ENCODE peak calls at places on chromosomes 7 and 10, in seven cellular contexts. J, X, R, P, U, N and Y are unnamed samples.

GRCh38 chr7:99643464-99643863 is 26.7 kb downstream of the ZSCAN25 start:
- DNase-seq in N (no peak), J (no peak), X (no peak), R (no peak), U (no peak), P (no peak), Y (no peak)

GRCh38 chr7:87886875-87887274 is 10.6 kb downstream of the DBF4 start:
- DNase-seq in P (no peak), X (no peak), U (peak; percentile 43), J (no peak), N (peak; percentile 28), R (no peak), Y (no peak)

GRCh38 chr10:21524526-21525366 is 736 bp downstream of the SKIDA1 start:
- DNase-seq in P (peak; percentile 55), N (peak; percentile 45), U (no peak), X (no peak), J (no peak), R (no peak), Y (peak; percentile 60)

GRCh38 chr10:4820804-4821401 is 5.1 kb upstream of the AKR1E2 start:
- DNase-seq in R (no peak), X (peak; percentile 28), P (no peak), J (peak; percentile 66), N (no peak), U (no peak), Y (peak; percentile 68)

GRCh38 chr10:3702569-3702968 is 82.4 kb downstream of the KLF6 start:
- DNase-seq in J (no peak), N (no peak), P (no peak), R (no peak), U (no peak), X (no peak), Y (no peak)

GRCh38 chr7:82397846-82398245 is 45.7 kb downstream of the CACNA2D1 start:
- DNase-seq in R (no peak), P (no peak), U (no peak), X (no peak), N (no peak), J (no peak), Y (no peak)

GRCh38 chr7:108603922-108604684 is 34.4 kb downstream of the DNAJB9 start:
- DNase-seq in J (no peak), P (no peak), R (no peak), U (no peak), X (no peak), N (no peak), Y (no peak)

GRCh38 chr10:94617389-94617944 is 66.1 kb upstream of the CYP2C18 start:
- DNase-seq in N (no peak), P (no peak), J (no peak), U (no peak), R (no peak), X (no peak), Y (no peak)

GRCh38 chr10:98029149-98030092 is 1.0 kb downstream of the CRTAC1 start:
- DNase-seq in R (no peak), U (no peak), X (no peak), N (peak; percentile 26), J (no peak), P (no peak), Y (peak; percentile 66)

GRCh38 chr7:70568674-70569334 is 563.1 kb upstream of the GALNT17 start:
- DNase-seq in N (peak; percentile 81), J (no peak), X (no peak), P (no peak), R (peak; percentile 55), U (no peak), Y (no peak)

GRCh38 chr7:107998150-107998549 is 4.8 kb downstream of the LAMB1 start:
- DNase-seq in X (no peak), J (no peak), R (no peak), P (no peak), N (no peak), U (no peak), Y (no peak)

GRCh38 chr7:44618754-44619153 is 12.3 kb downstream of the OGDH start:
- DNase-seq in X (no peak), R (no peak), N (no peak), U (no peak), J (no peak), P (no peak), Y (no peak)

GRCh38 chr10:113133497-113133896 is 183.4 kb downstream of the TCF7L2 start:
- DNase-seq in X (no peak), R (no peak), U (no peak), P (no peak), N (no peak), J (no peak), Y (no peak)

GRCh38 chr7:21076579-21076978 is 289.9 kb upstream of the SP8 start:
- DNase-seq in P (no peak), R (no peak), U (no peak), J (no peak), N (no peak), X (no peak), Y (no peak)

GRCh38 chr7:101916876-101917275 is 99.5 kb downstream of the CUX1 start:
- DNase-seq in U (no peak), R (no peak), J (no peak), X (no peak), P (no peak), N (no peak), Y (no peak)

GRCh38 chr10:23516530-23516929 is 77.7 kb downstream of the OTUD1 start:
- DNase-seq in R (no peak), P (no peak), U (no peak), X (no peak), N (peak; percentile 46), J (no peak), Y (no peak)

GRCh38 chr7:28041508-28042314 is 138.9 kb downstream of the JAZF1 start:
- DNase-seq in R (no peak), X (no peak), J (no peak), U (no peak), P (no peak), N (no peak), Y (no peak)

GRCh38 chr10:36423821-36424248 is 701.6 kb upstream of the ANKRD30A start:
- DNase-seq in R (no peak), N (no peak), X (no peak), P (no peak), U (no peak), J (no peak), Y (no peak)

GRCh38 chr10:36424377-36424971 is 700.9 kb upstream of the ANKRD30A start:
- DNase-seq in X (no peak), J (no peak), R (no peak), P (no peak), N (no peak), U (no peak), Y (no peak)

GRCh38 chr10:36425140-36425797 is 700.1 kb upstream of the ANKRD30A start:
- DNase-seq in R (no peak), U (no peak), P (no peak), N (no peak), J (no peak), X (no peak), Y (no peak)

DNA sequence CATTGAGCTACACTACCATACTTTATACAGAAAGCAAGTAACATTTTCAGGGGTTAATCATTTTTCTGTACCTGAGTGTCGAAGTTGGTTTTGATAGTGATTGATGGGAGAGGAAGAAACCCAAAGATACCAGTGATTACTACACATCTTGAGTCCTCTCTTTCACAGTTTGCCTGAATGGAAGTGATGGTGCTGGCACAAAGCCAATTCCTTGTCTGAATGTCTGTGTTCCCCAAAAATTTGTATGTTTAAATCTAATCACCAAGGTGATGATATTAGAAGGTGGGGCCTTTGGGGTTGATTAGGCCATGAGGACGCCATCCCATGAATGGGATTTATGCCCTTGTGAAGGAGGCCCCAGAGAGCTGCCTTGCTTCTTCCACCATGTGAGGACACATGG is 696.9 kb upstream of the ANKRD30A start:
- DNase-seq in R (no peak), J (no peak), N (no peak), P (no peak), X (no peak), U (no peak), Y (no peak)
- H3K27ac ChIP-seq in R (no peak overlapping the region), J (no peak overlapping the region), N (no peak overlapping the region), P (no peak overlapping the region), X (no peak overlapping the region), U (no peak overlapping the region), Y (no peak overlapping the region)

DNA sequence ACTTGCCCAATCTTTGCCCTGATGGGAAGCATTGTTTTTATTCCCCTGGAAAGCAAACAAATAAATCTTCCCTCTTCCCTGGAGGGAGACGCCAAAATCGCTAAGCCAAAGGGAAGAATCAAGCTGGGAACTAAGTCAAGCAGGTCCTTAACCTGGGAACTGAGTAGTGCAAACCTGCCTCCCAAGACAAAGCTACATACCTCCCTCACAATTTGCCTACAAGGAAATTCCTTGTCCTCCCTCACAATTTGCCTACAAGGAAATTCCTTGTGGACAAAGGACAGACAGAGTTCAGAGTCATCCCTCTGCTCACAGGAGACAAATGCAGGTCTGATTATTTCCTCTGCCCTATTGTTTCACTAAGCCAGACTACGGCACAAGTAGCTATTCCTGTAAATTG is 50.5 kb downstream of the SPOCK2 start:
- DNase-seq in P (no peak), U (no peak), R (no peak), J (no peak), N (no peak), X (no peak), Y (no peak)
- H3K4me3 ChIP-seq in P (no peak overlapping the region), U (no peak overlapping the region), R (no peak overlapping the region), J (no peak overlapping the region), N (no peak overlapping the region), X (no peak overlapping the region), Y (no peak overlapping the region)

DNA sequence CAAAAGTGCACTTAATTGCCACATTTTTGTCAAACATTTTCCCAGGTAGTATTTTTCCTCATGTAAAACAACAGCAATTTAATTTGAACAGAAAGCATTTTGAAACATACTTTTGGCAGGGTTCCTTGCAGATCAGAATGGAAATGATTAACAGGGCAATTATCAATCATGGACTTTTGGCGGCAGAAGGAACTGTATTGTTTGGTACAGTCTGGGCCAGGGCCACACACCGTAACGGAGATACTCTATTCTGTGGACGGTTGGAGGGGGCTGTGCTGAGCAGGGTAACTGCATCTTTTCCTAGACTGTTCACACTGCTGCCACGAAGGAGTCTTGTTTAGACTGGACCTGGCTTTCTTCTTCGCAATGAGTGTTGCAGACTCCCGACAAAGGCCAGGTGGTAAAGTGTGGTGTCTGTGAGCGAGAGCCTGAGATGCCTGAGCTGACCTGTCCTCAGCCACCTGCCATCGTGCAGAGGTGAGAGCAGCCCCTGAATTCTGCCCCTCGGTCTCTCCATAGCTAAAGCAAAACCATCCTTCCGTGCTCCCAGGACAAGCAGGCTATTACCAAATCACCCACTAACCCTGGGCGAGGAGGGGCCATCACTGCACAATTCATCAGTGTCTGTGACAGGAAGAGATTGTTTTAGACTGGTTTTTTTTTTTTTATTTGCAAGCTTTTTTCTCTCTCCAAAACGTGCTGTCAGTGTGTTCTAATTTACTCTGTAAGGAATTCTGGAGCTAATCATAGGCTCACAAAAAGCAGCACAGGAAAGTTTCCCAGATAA is 62.4 kb downstream of the EGFR start:
- DNase-seq in U (no peak), R (no peak), N (no peak), J (peak; percentile 35), X (no peak), P (no peak), Y (no peak)
- H3K4me1 ChIP-seq in U (peaks cover 4% of the 10 kb centered on the region), R (peaks cover 45% of the 10 kb centered on the region), N (no peaks in the 10 kb centered on the region), J (peaks cover 2% of the 10 kb centered on the region), X (no peaks in the 10 kb centered on the region), P (peaks cover 11% of the 10 kb centered on the region), Y (peaks cover 5% of the 10 kb centered on the region)

DNA sequence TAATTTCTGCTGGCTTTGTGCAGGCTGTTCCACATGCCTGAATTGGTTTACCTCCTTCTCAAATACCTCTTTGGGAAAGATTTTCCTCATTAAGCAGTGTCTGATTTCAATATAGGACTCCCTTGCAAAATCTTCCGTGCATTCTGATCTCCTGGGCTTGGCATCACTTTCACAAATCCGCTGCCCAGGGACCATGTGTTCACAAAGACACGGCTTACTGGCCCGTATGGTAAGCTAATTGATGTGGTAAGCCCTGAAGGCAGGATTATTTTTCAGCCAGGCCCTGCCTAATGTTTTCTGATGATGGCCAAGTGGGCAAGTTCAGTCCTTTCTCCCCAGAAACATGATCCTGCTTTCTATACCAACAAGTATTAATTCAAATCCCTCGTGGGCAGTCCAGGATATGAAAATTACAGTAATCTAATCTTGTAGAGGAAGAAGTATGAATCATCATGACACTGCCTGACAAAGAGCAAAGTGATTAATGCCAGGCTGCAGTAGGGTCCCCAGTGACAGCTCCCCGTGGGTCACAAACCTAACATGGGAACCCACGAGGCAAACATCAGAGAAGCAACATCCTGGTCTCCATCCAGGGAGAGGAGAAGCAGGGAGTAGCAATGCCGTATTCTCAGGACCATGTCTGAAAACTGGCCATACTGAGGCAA is 11.6 kb upstream of the SVIL start:
- DNase-seq in J (peak; percentile 74), N (no peak), U (no peak), X (no peak), R (peak; percentile 83), P (peak; percentile 54), Y (no peak)
- H3K27ac ChIP-seq in J (peak overlapping the region; percentile 86), N (no peak overlapping the region), U (no peak overlapping the region), X (peak overlapping the region; percentile 2), R (peak overlapping the region; percentile 96), P (peak overlapping the region; percentile 9), Y (peak overlapping the region; percentile 57)